ENCODE peak calls at places on chromosomes 13 and 19, in seven cellular contexts. One of them, this sample, is unnamed.

GRCh38 chr13:29369060-29369743 is 226.3 kb downstream of the SLC7A1 start:
- DNase-seq in stimulated activated CD4-positive, alpha-beta T cell treated with anti-CD3 and anti-CD28 coated beads, Interleukin-2, amount 100 ng/mL, for 24 hours: no peak
- DNase-seq in activated CD4-positive, alpha-beta memory T cell treated with anti-CD3 and anti-CD28 coated beads, Interleukin-2, amount 10 ng/mL, durations not matched to agents 7 days and 5 days: no peak
- DNase-seq in thoracic aorta: no peak
- DNase-seq in ascending aorta: no peak
- DNase-seq in NCI-H2029: peak; percentile 1
- DNase-seq in NCI-H510A: no peak
- DNase-seq in this sample: no peak

GRCh38 chr19:6213266-6213595 is 66.5 kb downstream of the MLLT1 start:
- DNase-seq in stimulated activated CD4-positive, alpha-beta T cell treated with anti-CD3 and anti-CD28 coated beads, Interleukin-2, amount 100 ng/mL, for 24 hours: no peak
- DNase-seq in activated CD4-positive, alpha-beta memory T cell treated with anti-CD3 and anti-CD28 coated beads, Interleukin-2, amount 10 ng/mL, durations not matched to agents 7 days and 5 days: no peak
- DNase-seq in thoracic aorta: no peak
- DNase-seq in ascending aorta: no peak
- DNase-seq in NCI-H2029: no peak
- DNase-seq in NCI-H510A: no peak
- DNase-seq in this sample: no peak

GRCh38 chr13:51783432-51784094 is 20.4 kb downstream of the DHRS12 start:
- DNase-seq in stimulated activated CD4-positive, alpha-beta T cell treated with anti-CD3 and anti-CD28 coated beads, Interleukin-2, amount 100 ng/mL, for 24 hours: no peak
- DNase-seq in activated CD4-positive, alpha-beta memory T cell treated with anti-CD3 and anti-CD28 coated beads, Interleukin-2, amount 10 ng/mL, durations not matched to agents 7 days and 5 days: no peak
- DNase-seq in thoracic aorta: no peak
- DNase-seq in ascending aorta: no peak
- DNase-seq in NCI-H2029: no peak
- DNase-seq in NCI-H510A: no peak
- DNase-seq in this sample: peak; percentile 30

GRCh38 chr19:56839665-56840451 is 668 bp downstream of the PEG3 start:
- DNase-seq in stimulated activated CD4-positive, alpha-beta T cell treated with anti-CD3 and anti-CD28 coated beads, Interleukin-2, amount 100 ng/mL, for 24 hours: peak; percentile 2
- DNase-seq in activated CD4-positive, alpha-beta memory T cell treated with anti-CD3 and anti-CD28 coated beads, Interleukin-2, amount 10 ng/mL, durations not matched to agents 7 days and 5 days: no peak
- DNase-seq in thoracic aorta: peak; percentile 94
- DNase-seq in ascending aorta: peak; percentile 97
- DNase-seq in NCI-H2029: no peak
- DNase-seq in NCI-H510A: no peak
- DNase-seq in this sample: peak; percentile 87

GRCh38 chr13:43057653-43058317 is 34.4 kb downstream of the DNAJC15 start:
- DNase-seq in stimulated activated CD4-positive, alpha-beta T cell treated with anti-CD3 and anti-CD28 coated beads, Interleukin-2, amount 100 ng/mL, for 24 hours: no peak
- DNase-seq in activated CD4-positive, alpha-beta memory T cell treated with anti-CD3 and anti-CD28 coated beads, Interleukin-2, amount 10 ng/mL, durations not matched to agents 7 days and 5 days: no peak
- DNase-seq in thoracic aorta: no peak
- DNase-seq in ascending aorta: no peak
- DNase-seq in NCI-H2029: no peak
- DNase-seq in NCI-H510A: peak; percentile 0
- DNase-seq in this sample: no peak

GRCh38 chr19:19405919-19406877 is 723 bp downstream of the GATAD2A start:
- DNase-seq in stimulated activated CD4-positive, alpha-beta T cell treated with anti-CD3 and anti-CD28 coated beads, Interleukin-2, amount 100 ng/mL, for 24 hours: peak; percentile 71
- DNase-seq in activated CD4-positive, alpha-beta memory T cell treated with anti-CD3 and anti-CD28 coated beads, Interleukin-2, amount 10 ng/mL, durations not matched to agents 7 days and 5 days: peak; percentile 54
- DNase-seq in thoracic aorta: no peak
- DNase-seq in ascending aorta: peak; percentile 69
- DNase-seq in NCI-H2029: no peak
- DNase-seq in NCI-H510A: no peak
- DNase-seq in this sample: peak; percentile 73

GRCh38 chr13:59687028-59687427 is 476.7 kb downstream of the DIAPH3 start:
- DNase-seq in stimulated activated CD4-positive, alpha-beta T cell treated with anti-CD3 and anti-CD28 coated beads, Interleukin-2, amount 100 ng/mL, for 24 hours: no peak
- DNase-seq in activated CD4-positive, alpha-beta memory T cell treated with anti-CD3 and anti-CD28 coated beads, Interleukin-2, amount 10 ng/mL, durations not matched to agents 7 days and 5 days: no peak
- DNase-seq in thoracic aorta: no peak
- DNase-seq in ascending aorta: no peak
- DNase-seq in NCI-H2029: no peak
- DNase-seq in NCI-H510A: no peak
- DNase-seq in this sample: no peak

GRCh38 chr13:113916330-113916815 is 52.5 kb upstream of the GAS6 start:
- DNase-seq in stimulated activated CD4-positive, alpha-beta T cell treated with anti-CD3 and anti-CD28 coated beads, Interleukin-2, amount 100 ng/mL, for 24 hours: no peak
- DNase-seq in activated CD4-positive, alpha-beta memory T cell treated with anti-CD3 and anti-CD28 coated beads, Interleukin-2, amount 10 ng/mL, durations not matched to agents 7 days and 5 days: peak; percentile 12
- DNase-seq in thoracic aorta: no peak
- DNase-seq in ascending aorta: peak; percentile 57
- DNase-seq in NCI-H2029: no peak
- DNase-seq in NCI-H510A: no peak
- DNase-seq in this sample: no peak

GRCh38 chr19:55487884-55488687 is at the start of gene SSC5D:
- DNase-seq in stimulated activated CD4-positive, alpha-beta T cell treated with anti-CD3 and anti-CD28 coated beads, Interleukin-2, amount 100 ng/mL, for 24 hours: no peak
- DNase-seq in activated CD4-positive, alpha-beta memory T cell treated with anti-CD3 and anti-CD28 coated beads, Interleukin-2, amount 10 ng/mL, durations not matched to agents 7 days and 5 days: no peak
- DNase-seq in thoracic aorta: no peak
- DNase-seq in ascending aorta: no peak
- DNase-seq in NCI-H2029: no peak
- DNase-seq in NCI-H510A: no peak
- DNase-seq in this sample: peak; percentile 66

GRCh38 chr13:48155850-48156249 is 60.9 kb upstream of the MED4 start:
- DNase-seq in stimulated activated CD4-positive, alpha-beta T cell treated with anti-CD3 and anti-CD28 coated beads, Interleukin-2, amount 100 ng/mL, for 24 hours: no peak
- DNase-seq in activated CD4-positive, alpha-beta memory T cell treated with anti-CD3 and anti-CD28 coated beads, Interleukin-2, amount 10 ng/mL, durations not matched to agents 7 days and 5 days: peak; percentile 17
- DNase-seq in thoracic aorta: no peak
- DNase-seq in ascending aorta: no peak
- DNase-seq in NCI-H2029: no peak
- DNase-seq in NCI-H510A: no peak
- DNase-seq in this sample: no peak

GRCh38 chr13:96130818-96131217 is 40.9 kb downstream of the HS6ST3 start:
- DNase-seq in stimulated activated CD4-positive, alpha-beta T cell treated with anti-CD3 and anti-CD28 coated beads, Interleukin-2, amount 100 ng/mL, for 24 hours: no peak
- DNase-seq in activated CD4-positive, alpha-beta memory T cell treated with anti-CD3 and anti-CD28 coated beads, Interleukin-2, amount 10 ng/mL, durations not matched to agents 7 days and 5 days: no peak
- DNase-seq in thoracic aorta: no peak
- DNase-seq in ascending aorta: no peak
- DNase-seq in NCI-H2029: no peak
- DNase-seq in NCI-H510A: no peak
- DNase-seq in this sample: no peak

GRCh38 chr19:3977242-3978143 is 6.6 kb upstream of the DAPK3 start:
- DNase-seq in stimulated activated CD4-positive, alpha-beta T cell treated with anti-CD3 and anti-CD28 coated beads, Interleukin-2, amount 100 ng/mL, for 24 hours: peak; percentile 22
- DNase-seq in activated CD4-positive, alpha-beta memory T cell treated with anti-CD3 and anti-CD28 coated beads, Interleukin-2, amount 10 ng/mL, durations not matched to agents 7 days and 5 days: no peak
- DNase-seq in thoracic aorta: no peak
- DNase-seq in ascending aorta: no peak
- DNase-seq in NCI-H2029: no peak
- DNase-seq in NCI-H510A: no peak
- DNase-seq in this sample: no peak

GRCh38 chr19:35618857-35619256 is 6.3 kb downstream of the HAUS5 start:
- DNase-seq in stimulated activated CD4-positive, alpha-beta T cell treated with anti-CD3 and anti-CD28 coated beads, Interleukin-2, amount 100 ng/mL, for 24 hours: no peak
- DNase-seq in activated CD4-positive, alpha-beta memory T cell treated with anti-CD3 and anti-CD28 coated beads, Interleukin-2, amount 10 ng/mL, durations not matched to agents 7 days and 5 days: no peak
- DNase-seq in thoracic aorta: no peak
- DNase-seq in ascending aorta: no peak
- DNase-seq in NCI-H2029: no peak
- DNase-seq in NCI-H510A: no peak
- DNase-seq in this sample: no peak

GRCh38 chr13:85013006-85013405 is 786.2 kb downstream of the SLITRK6 start:
- DNase-seq in stimulated activated CD4-positive, alpha-beta T cell treated with anti-CD3 and anti-CD28 coated beads, Interleukin-2, amount 100 ng/mL, for 24 hours: no peak
- DNase-seq in activated CD4-positive, alpha-beta memory T cell treated with anti-CD3 and anti-CD28 coated beads, Interleukin-2, amount 10 ng/mL, durations not matched to agents 7 days and 5 days: no peak
- DNase-seq in thoracic aorta: no peak
- DNase-seq in ascending aorta: no peak
- DNase-seq in NCI-H2029: no peak
- DNase-seq in NCI-H510A: no peak
- DNase-seq in this sample: no peak

GRCh38 chr19:4390017-4390861 is 10.1 kb downstream of the SH3GL1 start:
- DNase-seq in stimulated activated CD4-positive, alpha-beta T cell treated with anti-CD3 and anti-CD28 coated beads, Interleukin-2, amount 100 ng/mL, for 24 hours: no peak
- DNase-seq in activated CD4-positive, alpha-beta memory T cell treated with anti-CD3 and anti-CD28 coated beads, Interleukin-2, amount 10 ng/mL, durations not matched to agents 7 days and 5 days: no peak
- DNase-seq in thoracic aorta: no peak
- DNase-seq in ascending aorta: no peak
- DNase-seq in NCI-H2029: no peak
- DNase-seq in NCI-H510A: peak; percentile 55
- DNase-seq in this sample: no peak

GRCh38 chr13:106629068-106629712 is 61.3 kb upstream of the ARGLU1 start:
- DNase-seq in stimulated activated CD4-positive, alpha-beta T cell treated with anti-CD3 and anti-CD28 coated beads, Interleukin-2, amount 100 ng/mL, for 24 hours: no peak
- DNase-seq in activated CD4-positive, alpha-beta memory T cell treated with anti-CD3 and anti-CD28 coated beads, Interleukin-2, amount 10 ng/mL, durations not matched to agents 7 days and 5 days: no peak
- DNase-seq in thoracic aorta: no peak
- DNase-seq in ascending aorta: no peak
- DNase-seq in NCI-H2029: no peak
- DNase-seq in NCI-H510A: no peak
- DNase-seq in this sample: no peak

GRCh38 chr19:13794388-13794751 is 873 bp upstream of the ZSWIM4 start:
- DNase-seq in stimulated activated CD4-positive, alpha-beta T cell treated with anti-CD3 and anti-CD28 coated beads, Interleukin-2, amount 100 ng/mL, for 24 hours: no peak
- DNase-seq in activated CD4-positive, alpha-beta memory T cell treated with anti-CD3 and anti-CD28 coated beads, Interleukin-2, amount 10 ng/mL, durations not matched to agents 7 days and 5 days: no peak
- DNase-seq in thoracic aorta: peak; percentile 60
- DNase-seq in ascending aorta: peak; percentile 94
- DNase-seq in NCI-H2029: peak; percentile 26
- DNase-seq in NCI-H510A: no peak
- DNase-seq in this sample: no peak

This sample was measured in glutamatergic neuron.